ENCODE peak calls at places on chromosomes 16 and 17, in five cellular contexts. H, L, Y, G and P are unnamed samples.

GRCh38 chr16:54505479-54506247 is 219.1 kb upstream of the IRX3 start:
- DNase-seq in H (no peak), L (no peak), Y (no peak), G (no peak), P (no peak)

GRCh38 chr17:75783069-75783783 is 1.4 kb upstream of the UNK start:
- DNase-seq in H (no peak), L (no peak), Y (no peak), G (no peak), P (no peak)

GRCh38 chr16:2528161-2529060 is 2.8 kb downstream of the CEMP1 start:
- DNase-seq in H (peak; percentile 13), L (no peak), Y (no peak), G (no peak), P (no peak)

GRCh38 chr16:51121850-51122249 is 29.2 kb downstream of the SALL1 start:
- DNase-seq in H (no peak), L (no peak), Y (no peak), G (no peak), P (no peak)

GRCh38 chr17:28973414-28973813 is 22.1 kb upstream of the PHF12 start:
- DNase-seq in H (peak; percentile 84), L (no peak), Y (no peak), G (no peak), P (no peak)

GRCh38 chr17:51817955-51818354 is 340.6 kb downstream of the CA10 start:
- DNase-seq in H (no peak), L (no peak), Y (no peak), G (no peak), P (no peak)

GRCh38 chr17:57432507-57433277 is 176.4 kb downstream of the MSI2 start:
- DNase-seq in H (no peak), L (no peak), Y (no peak), G (no peak), P (no peak)

GRCh38 chr16:30659507-30660423 is 1.5 kb downstream of the FBRS start:
- DNase-seq in H (no peak), L (peak; percentile 12), Y (peak; percentile 46), G (peak; percentile 49), P (peak; percentile 45)

GRCh38 chr16:50884066-50884860 is 142.4 kb downstream of the CYLD start:
- DNase-seq in H (no peak), L (no peak), Y (peak; percentile 41), G (no peak), P (peak; percentile 21)

GRCh38 chr17:64399071-64399766 is 8.6 kb upstream of the PECAM1 start:
- DNase-seq in H (no peak), L (peak; percentile 44), Y (no peak), G (no peak), P (no peak)

GRCh38 chr16:11389631-11390565 is 44.6 kb downstream of the RMI2 start:
- DNase-seq in H (no peak), L (no peak), Y (no peak), G (no peak), P (no peak)

GRCh38 chr17:31269597-31269996 is 27.4 kb downstream of the OMG start:
- DNase-seq in H (no peak), L (peak; percentile 82), Y (no peak), G (no peak), P (no peak)

GRCh38 chr16:74954763-74955162 is 30.2 kb downstream of the WDR59 start:
- DNase-seq in H (no peak), L (no peak), Y (no peak), G (no peak), P (no peak)

GRCh38 chr16:58882292-58882691 is 148.2 kb upstream of the GOT2 start:
- DNase-seq in H (no peak), L (no peak), Y (no peak), G (no peak), P (no peak)

GRCh38 chr16:7506363-7506762 is 173.7 kb downstream of the RBFOX1 start:
- DNase-seq in H (no peak), L (no peak), Y (no peak), G (no peak), P (no peak)

GRCh38 chr17:73571524-73572130 is 72.6 kb downstream of the SDK2 start:
- DNase-seq in H (no peak), L (no peak), Y (no peak), G (no peak), P (no peak)

GRCh38 chr17:63185420-63185819 is 219.4 kb downstream of the TANC2 start:
- DNase-seq in H (no peak), L (no peak), Y (no peak), G (no peak), P (no peak)

GRCh38 chr16:695355-696089 is 5.3 kb upstream of the WDR24 start:
- DNase-seq in H (no peak), L (peak; percentile 82), Y (peak; percentile 76), G (no peak), P (no peak)

GRCh38 chr16:4694664-4695451 is 1.5 kb downstream of the NUDT16L1 start:
- DNase-seq in H (peak; percentile 55), L (no peak), Y (no peak), G (no peak), P (no peak)

GRCh38 chr17:72099919-72100318 is 20.9 kb upstream of the SOX9 start:
- DNase-seq in H (no peak), L (no peak), Y (no peak), G (no peak), P (no peak)

GRCh38 chr17:64134996-64135395 is 5.1 kb upstream of the ERN1 start:
- DNase-seq in H (no peak), L (no peak), Y (no peak), G (no peak), P (no peak)

GRCh38 chr17:44065668-44066203 is 735 bp downstream of the LSM12 start:
- DNase-seq in H (no peak), L (no peak), Y (no peak), G (no peak), P (no peak)

GRCh38 chr16:10971560-10971961 is 27.2 kb downstream of the CLEC16A start:
- DNase-seq in H (no peak), L (peak; percentile 60), Y (no peak), G (peak; percentile 75), P (no peak)

GRCh38 chr17:71633391-71633849 is 487.4 kb upstream of the SOX9 start:
- DNase-seq in H (no peak), L (peak; percentile 82), Y (no peak), G (peak; percentile 33), P (no peak)

GRCh38 chr16:85819245-85819644 is 19.8 kb downstream of the COX4I1 start:
- DNase-seq in H (peak; percentile 80), L (peak; percentile 74), Y (peak; percentile 87), G (peak; percentile 71), P (peak; percentile 81)

GRCh38 chr17:31321481-31321880 is at the start of gene EVI2A:
- DNase-seq in H (no peak), L (no peak), Y (peak; percentile 58), G (no peak), P (peak; percentile 54)

GRCh38 chr16:47779201-47780016 is 318.3 kb downstream of the PHKB start:
- DNase-seq in H (no peak), L (no peak), Y (no peak), G (no peak), P (no peak)

GRCh38 chr17:55773671-55774070 is 22.8 kb downstream of the PCTP start:
- DNase-seq in H (no peak), L (no peak), Y (no peak), G (no peak), P (no peak)

GRCh38 chr17:73476890-73477350 is 165.1 kb upstream of the CDC42EP4 start:
- DNase-seq in H (peak; percentile 62), L (no peak), Y (no peak), G (no peak), P (no peak)

GRCh38 chr17:1149869-1150268 is 29.9 kb downstream of the ABR start:
- DNase-seq in H (no peak), L (no peak), Y (no peak), G (no peak), P (no peak)

GRCh38 chr17:1145311-1145986 is 34.3 kb downstream of the ABR start:
- DNase-seq in H (no peak), L (no peak), Y (no peak), G (no peak), P (no peak)

GRCh38 chr17:1150863-1151685 is 28.7 kb downstream of the ABR start:
- DNase-seq in H (no peak), L (no peak), Y (no peak), G (no peak), P (no peak)

GRCh38 chr17:1146551-1147265 is 33.1 kb downstream of the ABR start:
- DNase-seq in H (no peak), L (no peak), Y (no peak), G (no peak), P (no peak)

DNA sequence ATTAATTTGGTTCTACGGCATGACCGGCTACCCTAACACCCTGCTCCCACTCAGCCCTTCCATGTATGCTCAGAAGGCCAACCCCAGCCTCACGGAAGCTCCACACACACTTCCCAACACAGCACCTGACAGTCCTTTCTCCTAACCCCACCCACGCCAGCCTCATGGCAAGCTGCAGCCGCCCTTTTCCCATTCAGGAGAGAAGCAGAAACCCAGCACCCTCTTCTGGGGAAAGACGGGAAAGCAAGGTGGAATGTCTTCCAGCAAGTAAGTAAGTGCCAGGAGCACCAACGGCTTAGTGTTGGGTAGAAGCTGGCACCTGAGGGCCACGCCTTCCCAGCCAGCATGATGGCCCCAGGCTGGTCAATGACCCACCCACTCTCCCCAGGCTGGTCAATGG is 32.1 kb downstream of the ABR start:
- DNase-seq in H (no peak), L (peak; percentile 64), Y (no peak), G (peak; percentile 56), P (no peak)
- TF ChIP-seq CTCF in H (peak; percentile 63), L (peak; percentile 40), Y (no peak), G (peak; percentile 13), P (no peak)

GRCh38 chr17:80832888-80833583 is 158.6 kb upstream of the CHMP6 start:
- DNase-seq in H (peak; percentile 83), L (peak; percentile 96), Y (peak; percentile 72), G (peak; percentile 79), P (peak; percentile 76)
- TF ChIP-seq CTCF in H (no peak), L (no peak), Y (no peak), G (no peak), P (no peak)

GRCh38 chr17:33028778-33029177 is 37.1 kb downstream of the SPACA3 start:
- DNase-seq in H (no peak), L (no peak), Y (no peak), G (no peak), P (no peak)
- TF ChIP-seq CTCF in H (no peak), L (no peak), Y (no peak), G (no peak), P (no peak)

GRCh38 chr16:27359051-27359450 is 42.9 kb upstream of the IL21R start:
- DNase-seq in H (no peak), L (no peak), Y (no peak), G (no peak), P (no peak)

GRCh38 chr16:27356794-27357193 is 43.0 kb downstream of the IL4R start:
- DNase-seq in H (no peak), L (no peak), Y (no peak), G (no peak), P (no peak)

GRCh38 chr16:27353853-27354252 is 40.1 kb downstream of the IL4R start:
- DNase-seq in H (no peak), L (no peak), Y (no peak), G (no peak), P (no peak)

GRCh38 chr16:27352026-27352425 is 38.3 kb downstream of the IL4R start:
- DNase-seq in H (no peak), L (no peak), Y (no peak), G (no peak), P (no peak)

DNA sequence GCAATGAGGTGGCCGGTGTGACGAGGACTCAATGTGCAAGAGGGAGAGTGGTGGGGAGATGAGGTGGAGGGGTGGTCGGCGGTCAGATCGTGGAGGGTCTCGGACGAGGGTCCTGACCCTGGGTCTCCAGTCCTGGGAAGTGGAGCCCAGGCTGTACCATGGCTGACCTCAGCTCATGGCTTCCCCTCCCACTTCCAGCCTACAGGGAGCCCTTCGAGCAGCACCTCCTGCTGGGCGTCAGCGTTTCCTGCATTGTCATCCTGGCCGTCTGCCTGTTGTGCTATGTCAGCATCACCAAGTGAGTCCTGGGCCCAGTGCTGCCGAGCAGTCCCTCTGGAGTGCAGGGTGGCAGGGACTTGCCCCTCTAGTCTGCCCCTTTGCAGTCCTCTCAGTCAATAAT is 41.8 kb downstream of the IL4R start:
- DNase-seq in H (peak; percentile 43), L (no peak), Y (peak; percentile 55), G (no peak), P (no peak)
- TF ChIP-seq CTCF in H (peak; percentile 44), L (no peak), Y (peak; percentile 23), G (no peak), P (no peak)